ENCODE peak calls at places on chromosomes 7 and 10, in four cellular contexts. One of them, this sample, is unnamed.

GRCh38 chr10:28823501-28824075 is 146.3 kb downstream of the BAMBI start:
- DNase-seq in foreskin fibroblast: no peak
- DNase-seq in AG09309: no peak
- DNase-seq in tibial artery: no peak
- DNase-seq in this sample: no peak

GRCh38 chr7:96224682-96225081 is 97.2 kb downstream of the SLC25A13 start:
- DNase-seq in foreskin fibroblast: no peak
- DNase-seq in AG09309: no peak
- DNase-seq in tibial artery: no peak
- DNase-seq in this sample: peak; percentile 19

GRCh38 chr10:96450514-96451207 is 63.1 kb downstream of the TLL2 start:
- DNase-seq in foreskin fibroblast: no peak
- DNase-seq in AG09309: no peak
- DNase-seq in tibial artery: no peak
- DNase-seq in this sample: no peak

GRCh38 chr7:107528461-107528860 is 35.3 kb downstream of the COG5 start:
- DNase-seq in foreskin fibroblast: peak; percentile 82
- DNase-seq in AG09309: peak; percentile 28
- DNase-seq in tibial artery: no peak
- DNase-seq in this sample: no peak

GRCh38 chr7:148693651-148694050 is 5.1 kb upstream of the CUL1 start:
- DNase-seq in foreskin fibroblast: no peak
- DNase-seq in AG09309: no peak
- DNase-seq in tibial artery: no peak
- DNase-seq in this sample: no peak

GRCh38 chr7:92133737-92134270 is 473 bp downstream of the CYP51A1 start:
- DNase-seq in foreskin fibroblast: peak; percentile 82
- DNase-seq in AG09309: no peak
- DNase-seq in tibial artery: peak; percentile 67
- DNase-seq in this sample: peak; percentile 57

GRCh38 chr10:48672596-48673255 is 11.9 kb upstream of the WDFY4 start:
- DNase-seq in foreskin fibroblast: no peak
- DNase-seq in AG09309: no peak
- DNase-seq in tibial artery: no peak
- DNase-seq in this sample: no peak

GRCh38 chr10:53045315-53045714 is 272.7 kb upstream of the MBL2 start:
- DNase-seq in foreskin fibroblast: no peak
- DNase-seq in AG09309: no peak
- DNase-seq in tibial artery: no peak
- DNase-seq in this sample: no peak

GRCh38 chr10:124614003-124614659 is 130.0 kb downstream of the FAM53B start:
- DNase-seq in foreskin fibroblast: no peak
- DNase-seq in AG09309: no peak
- DNase-seq in tibial artery: no peak
- DNase-seq in this sample: peak; percentile 69

GRCh38 chr7:127909424-127910152 is 121.6 kb downstream of the LRRC4 start:
- DNase-seq in foreskin fibroblast: no peak
- DNase-seq in AG09309: no peak
- DNase-seq in tibial artery: no peak
- DNase-seq in this sample: no peak

GRCh38 chr7:99156649-99157048 is 12.7 kb upstream of the SMURF1 start:
- DNase-seq in foreskin fibroblast: no peak
- DNase-seq in AG09309: no peak
- DNase-seq in tibial artery: no peak
- DNase-seq in this sample: no peak

GRCh38 chr7:141043621-141044020 is 28.9 kb upstream of the MRPS33 start:
- DNase-seq in foreskin fibroblast: no peak
- DNase-seq in AG09309: no peak
- DNase-seq in tibial artery: no peak
- DNase-seq in this sample: no peak

GRCh38 chr7:1440620-1441019 is 18.6 kb downstream of the MICALL2 start:
- DNase-seq in foreskin fibroblast: no peak
- DNase-seq in AG09309: no peak
- DNase-seq in tibial artery: no peak
- DNase-seq in this sample: no peak

GRCh38 chr7:1441615-1442354 is 17.5 kb downstream of the MICALL2 start:
- DNase-seq in foreskin fibroblast: no peak
- DNase-seq in AG09309: no peak
- DNase-seq in tibial artery: no peak
- DNase-seq in this sample: no peak

GRCh38 chr7:1438208-1438607 is 21.1 kb downstream of the MICALL2 start:
- DNase-seq in foreskin fibroblast: no peak
- DNase-seq in AG09309: no peak
- DNase-seq in tibial artery: no peak
- DNase-seq in this sample: no peak

GRCh38 chr7:1438821-1439220 is 20.4 kb downstream of the MICALL2 start:
- DNase-seq in foreskin fibroblast: no peak
- DNase-seq in AG09309: no peak
- DNase-seq in tibial artery: no peak
- DNase-seq in this sample: no peak

DNA sequence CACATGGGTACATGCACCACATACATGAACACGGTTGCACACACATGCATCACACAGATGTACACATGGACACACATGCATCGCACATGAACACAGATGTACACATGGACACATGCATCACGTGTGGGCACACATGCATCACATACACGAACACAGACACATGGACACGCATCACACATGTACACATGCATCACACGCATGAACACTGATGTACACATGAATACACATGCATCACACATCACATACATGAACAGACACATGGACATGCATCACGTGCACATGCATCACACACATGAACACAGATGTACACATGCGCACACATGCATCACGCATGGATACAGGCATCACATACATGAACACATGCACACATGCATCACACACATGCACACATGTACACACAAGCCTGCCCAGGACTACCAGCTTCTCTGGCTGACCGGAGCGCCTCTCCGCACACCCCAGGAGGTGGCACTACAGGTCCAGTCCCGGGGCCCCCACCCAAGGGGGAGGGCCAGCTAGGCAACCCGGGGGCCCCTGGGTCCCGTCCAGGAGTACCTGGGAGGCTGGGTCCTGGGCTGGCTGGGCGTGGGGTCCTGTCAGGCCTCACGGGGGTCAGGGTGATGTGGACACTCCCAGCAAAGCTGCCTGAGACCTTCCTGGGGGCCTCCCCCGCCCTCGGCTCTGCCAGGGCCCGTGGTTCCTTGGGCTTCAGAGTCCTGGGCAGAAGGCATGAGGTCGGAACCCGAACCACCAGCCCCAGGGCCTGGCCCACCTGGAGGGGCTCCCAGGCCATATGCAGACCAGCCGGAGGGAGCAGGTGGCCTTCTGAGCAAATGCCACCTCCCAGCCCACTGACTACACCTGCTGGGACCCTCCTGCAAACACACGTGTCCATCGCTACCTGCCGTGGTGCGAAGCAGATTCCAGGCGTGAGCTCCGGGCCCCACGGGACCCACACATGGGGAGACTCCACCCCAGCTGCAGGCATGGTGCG is 19.6 kb downstream of the MICALL2 start:
- DNase-seq in foreskin fibroblast: no peak
- DNase-seq in AG09309: no peak
- DNase-seq in tibial artery: no peak
- DNase-seq in this sample: no peak
- TF ChIP-seq CTCF in foreskin fibroblast: no peak
- TF ChIP-seq CTCF in AG09309: no peak
- TF ChIP-seq CTCF in tibial artery: peak; percentile 13
- TF ChIP-seq CTCF in this sample: peak; percentile 23

GRCh38 chr7:138970979-138971378 is 10.2 kb downstream of the KIAA1549 start:
- DNase-seq in foreskin fibroblast: no peak
- DNase-seq in AG09309: no peak
- DNase-seq in tibial artery: no peak
- DNase-seq in this sample: no peak

GRCh38 chr7:138970446-138970845 is 10.7 kb downstream of the KIAA1549 start:
- DNase-seq in foreskin fibroblast: no peak
- DNase-seq in AG09309: no peak
- DNase-seq in tibial artery: no peak
- DNase-seq in this sample: no peak

GRCh38 chr7:138974675-138975237 is 6.4 kb downstream of the KIAA1549 start:
- DNase-seq in foreskin fibroblast: no peak
- DNase-seq in AG09309: no peak
- DNase-seq in tibial artery: no peak
- DNase-seq in this sample: no peak

GRCh38 chr7:138975343-138976104 is 5.7 kb downstream of the KIAA1549 start:
- DNase-seq in foreskin fibroblast: no peak
- DNase-seq in AG09309: no peak
- DNase-seq in tibial artery: no peak
- DNase-seq in this sample: no peak

GRCh38 chr7:138974103-138974502 is 7.1 kb downstream of the KIAA1549 start:
- DNase-seq in foreskin fibroblast: no peak
- DNase-seq in AG09309: no peak
- DNase-seq in tibial artery: no peak
- DNase-seq in this sample: no peak
- TF ChIP-seq CTCF in foreskin fibroblast: no peak
- TF ChIP-seq CTCF in AG09309: no peak
- TF ChIP-seq CTCF in tibial artery: no peak
- TF ChIP-seq CTCF in this sample: no peak

DNA sequence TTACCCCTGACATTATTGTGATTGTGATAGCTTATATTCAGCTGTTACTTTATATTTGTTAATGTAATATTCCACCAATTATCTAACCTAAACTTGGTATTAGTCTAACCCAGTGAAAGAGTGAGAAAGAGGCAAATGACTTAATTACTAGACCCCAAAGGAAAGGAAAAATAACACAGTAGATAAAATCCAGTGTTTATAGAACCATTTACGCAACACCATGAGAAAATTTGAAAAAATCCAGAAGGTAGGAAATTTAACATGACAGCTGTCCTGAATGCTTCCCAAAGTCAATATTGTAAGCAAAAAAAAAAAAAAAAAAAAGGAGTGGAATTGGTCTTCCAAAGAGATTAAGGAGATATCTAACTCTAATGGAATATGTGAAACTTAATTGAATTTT is 741.5 kb upstream of the GHITM start:
- DNase-seq in foreskin fibroblast: no peak
- DNase-seq in AG09309: no peak
- DNase-seq in tibial artery: no peak
- DNase-seq in this sample: no peak
- TF ChIP-seq CTCF in foreskin fibroblast: no peak
- TF ChIP-seq CTCF in AG09309: no peak
- TF ChIP-seq CTCF in tibial artery: no peak
- TF ChIP-seq CTCF in this sample: no peak

GRCh38 chr10:110458583-110458920 is 39.2 kb upstream of the DUSP5 start:
- DNase-seq in foreskin fibroblast: no peak
- DNase-seq in AG09309: no peak
- DNase-seq in tibial artery: no peak
- DNase-seq in this sample: no peak
- TF ChIP-seq CTCF in foreskin fibroblast: no peak
- TF ChIP-seq CTCF in AG09309: no peak
- TF ChIP-seq CTCF in tibial artery: no peak
- TF ChIP-seq CTCF in this sample: no peak

GRCh38 chr10:60073397-60073780 is 167.0 kb upstream of the CCDC6 start:
- DNase-seq in foreskin fibroblast: no peak
- DNase-seq in AG09309: no peak
- DNase-seq in tibial artery: no peak
- DNase-seq in this sample: no peak

GRCh38 chr10:60069311-60069710 is 163.0 kb upstream of the CCDC6 start:
- DNase-seq in foreskin fibroblast: no peak
- DNase-seq in AG09309: no peak
- DNase-seq in tibial artery: no peak
- DNase-seq in this sample: no peak

GRCh38 chr10:60073781-60074656 is 167.7 kb upstream of the CCDC6 start:
- DNase-seq in foreskin fibroblast: no peak
- DNase-seq in AG09309: no peak
- DNase-seq in tibial artery: no peak
- DNase-seq in this sample: peak; percentile 41
- TF ChIP-seq CTCF in foreskin fibroblast: no peak
- TF ChIP-seq CTCF in AG09309: no peak
- TF ChIP-seq CTCF in tibial artery: no peak
- TF ChIP-seq CTCF in this sample: no peak

GRCh38 chr10:22561909-22562308 is 152.5 kb downstream of the PIP4K2A start:
- DNase-seq in foreskin fibroblast: no peak
- DNase-seq in AG09309: no peak
- DNase-seq in tibial artery: no peak
- DNase-seq in this sample: no peak

GRCh38 chr10:22564060-22564459 is 150.3 kb downstream of the PIP4K2A start:
- DNase-seq in foreskin fibroblast: no peak
- DNase-seq in AG09309: no peak
- DNase-seq in tibial artery: no peak
- DNase-seq in this sample: no peak

GRCh38 chr10:22557321-22557720 is 157.1 kb downstream of the PIP4K2A start:
- DNase-seq in foreskin fibroblast: no peak
- DNase-seq in AG09309: no peak
- DNase-seq in tibial artery: no peak
- DNase-seq in this sample: no peak

GRCh38 chr10:22556774-22557173 is 157.6 kb downstream of the PIP4K2A start:
- DNase-seq in foreskin fibroblast: no peak
- DNase-seq in AG09309: no peak
- DNase-seq in tibial artery: no peak
- DNase-seq in this sample: no peak

GRCh38 chr10:22560391-22561239 is 153.8 kb downstream of the PIP4K2A start:
- DNase-seq in foreskin fibroblast: no peak
- DNase-seq in AG09309: no peak
- DNase-seq in tibial artery: no peak
- DNase-seq in this sample: no peak
- TF ChIP-seq CTCF in foreskin fibroblast: no peak
- TF ChIP-seq CTCF in AG09309: no peak
- TF ChIP-seq CTCF in tibial artery: no peak
- TF ChIP-seq CTCF in this sample: no peak

DNA sequence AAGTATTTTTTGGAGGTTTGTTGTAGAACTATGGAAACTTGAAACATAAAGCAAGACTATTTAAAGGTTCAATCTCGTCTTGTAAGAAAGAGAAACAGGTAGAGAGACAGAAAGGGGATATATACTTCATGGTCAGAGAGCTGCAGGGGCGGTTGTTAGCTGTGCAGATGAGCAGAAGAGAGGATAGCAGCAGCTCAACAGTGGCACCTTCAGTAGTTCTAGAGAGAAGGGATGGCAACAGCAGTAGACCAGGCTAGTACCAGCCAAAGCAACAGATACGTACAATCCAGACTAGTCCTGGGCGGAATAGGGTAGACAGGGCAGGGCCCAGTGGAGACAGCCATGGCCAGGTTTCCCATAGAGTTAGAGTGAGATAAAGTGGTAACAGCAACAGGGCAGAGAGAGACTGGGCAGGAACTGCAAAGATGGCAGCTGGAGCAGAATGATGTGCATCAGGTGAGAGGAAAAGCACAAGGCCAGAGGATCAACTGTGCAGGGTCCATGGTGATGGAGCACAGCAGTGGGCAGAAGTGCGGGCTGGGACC is 145.2 kb downstream of the FRMD4A start:
- DNase-seq in foreskin fibroblast: peak; percentile 7
- DNase-seq in AG09309: no peak
- DNase-seq in tibial artery: no peak
- DNase-seq in this sample: peak; percentile 51
- TF ChIP-seq CTCF in foreskin fibroblast: no peak
- TF ChIP-seq CTCF in AG09309: no peak
- TF ChIP-seq CTCF in tibial artery: no peak
- TF ChIP-seq CTCF in this sample: peak; percentile 34

GRCh38 chr10:87861953-87862643 is 1.2 kb downstream of the KLLN start:
- DNase-seq in foreskin fibroblast: peak; percentile 100
- DNase-seq in AG09309: peak; percentile 95
- DNase-seq in tibial artery: peak; percentile 95
- DNase-seq in this sample: peak; percentile 91

GRCh38 chr10:87860156-87860795 is 3.1 kb downstream of the KLLN start:
- DNase-seq in foreskin fibroblast: peak; percentile 77
- DNase-seq in AG09309: peak; percentile 67
- DNase-seq in tibial artery: peak; percentile 60
- DNase-seq in this sample: peak; percentile 54

GRCh38 chr10:87861034-87861433 is 2.3 kb downstream of the KLLN start:
- DNase-seq in foreskin fibroblast: no peak
- DNase-seq in AG09309: no peak
- DNase-seq in tibial artery: no peak
- DNase-seq in this sample: no peak

GRCh38 chr10:87862644-87863101 is 660 bp downstream of the KLLN start:
- DNase-seq in foreskin fibroblast: no peak
- DNase-seq in AG09309: no peak
- DNase-seq in tibial artery: no peak
- DNase-seq in this sample: peak; percentile 59

GRCh38 chr10:87861566-87861952 is 1.8 kb downstream of the KLLN start:
- DNase-seq in foreskin fibroblast: peak; percentile 96
- DNase-seq in AG09309: no peak
- DNase-seq in tibial artery: peak; percentile 82
- DNase-seq in this sample: peak; percentile 61
- TF ChIP-seq CTCF in foreskin fibroblast: no peak
- TF ChIP-seq CTCF in AG09309: peak; percentile 14
- TF ChIP-seq CTCF in tibial artery: no peak
- TF ChIP-seq CTCF in this sample: peak; percentile 48